ENCODE peak calls at places on chromosomes 13 and 19, in four cellular contexts. D is A549, A is K562, F is GM12878. I is an unnamed sample.

GRCh38 chr19:28691683-28692082 is 521.3 kb downstream of the UQCRFS1 start:
- DNase-seq in A (no peak), D (no peak), F (no peak), I (no peak)

GRCh38 chr19:33212024-33212772 is 13.5 kb downstream of the SLC7A10 start:
- DNase-seq in D (no peak), A (no peak), F (no peak), I (no peak)

GRCh38 chr19:45186509-45187334 is 8.1 kb downstream of the BLOC1S3 start:
- DNase-seq in D (no peak), F (no peak), A (peak), I (peak)

GRCh38 chr19:55369651-55370304 is 485 bp downstream of the IL11 start:
- DNase-seq in D (peak), F (no peak), A (peak), I (peak)

GRCh38 chr13:109764474-109765292 is 21.7 kb downstream of the IRS2 start:
- DNase-seq in F (no peak), D (no peak), A (no peak), I (peak)

GRCh38 chr13:47397739-47398138 is 500.9 kb upstream of the HTR2A start:
- DNase-seq in A (no peak), D (no peak), F (no peak), I (peak)

GRCh38 chr13:112894673-112895481 is 74.1 kb upstream of the MCF2L start:
- DNase-seq in A (no peak), F (no peak), D (no peak), I (no peak)

GRCh38 chr13:74687452-74688180 is 553.4 kb upstream of the KLF12 start:
- DNase-seq in A (no peak), F (no peak), D (no peak), I (no peak)

GRCh38 chr19:46107371-46107770 is 17.1 kb downstream of the IGFL3 start:
- DNase-seq in A (no peak), F (no peak), D (no peak), I (peak)

GRCh38 chr13:34935841-34936240 is 6.2 kb upstream of the NBEA start:
- DNase-seq in F (no peak), A (no peak), D (no peak), I (no peak)

GRCh38 chr13:38641164-38641948 is 45.5 kb upstream of the FREM2 start:
- DNase-seq in F (no peak), A (peak), D (no peak), I (no peak)

GRCh38 chr13:36919833-36920611 is at the start of gene SMAD9:
- DNase-seq in F (no peak), A (peak), D (peak), I (peak)

DNA sequence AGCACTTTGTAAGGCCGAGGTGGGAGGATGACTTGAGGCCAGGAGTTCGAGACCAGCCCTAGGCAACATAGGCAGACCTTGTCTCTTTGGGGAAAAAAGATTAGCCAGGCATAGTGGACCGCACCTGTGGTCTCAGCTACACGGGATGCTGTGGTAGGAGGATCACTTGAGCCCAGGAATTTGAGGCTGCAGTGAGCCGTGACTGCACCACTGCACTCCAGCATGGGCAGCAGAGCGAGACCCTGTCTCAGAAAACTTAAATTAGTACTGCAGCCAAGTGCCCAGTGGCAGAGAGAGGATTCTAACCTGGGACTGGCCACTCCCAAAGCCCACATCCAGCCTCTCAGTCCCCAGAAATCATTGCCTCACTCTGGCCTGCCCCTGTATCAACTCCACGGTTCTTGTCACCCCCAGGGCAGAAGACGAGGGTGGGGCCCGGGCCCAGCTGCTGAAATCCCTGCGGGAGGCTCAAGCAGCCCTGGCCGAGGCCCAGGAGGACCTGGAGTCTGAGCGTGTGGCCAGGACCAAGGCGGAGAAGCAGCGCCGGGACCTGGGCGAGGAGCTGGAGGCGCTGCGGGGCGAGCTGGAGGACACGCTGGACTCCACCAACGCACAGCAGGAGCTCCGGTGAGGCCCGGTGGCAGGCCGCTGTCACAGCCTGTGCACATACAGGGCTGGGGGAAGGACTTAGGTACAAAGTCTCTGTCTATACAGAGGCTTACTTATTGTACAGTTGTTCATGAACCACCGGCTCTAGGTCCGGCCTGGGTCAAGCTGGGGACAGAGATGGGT is 53.4 kb downstream of the KCNC3 start:
- DNase-seq in D (no peak), F (no peak), A (no peak), I (no peak)
- TF ChIP-seq ELK1 in D (no peak), F (no peak), A (no peak), I (no peak)

GRCh38 chr19:13839938-13840750 is 36.8 kb upstream of the NANOS3 start:
- DNase-seq in F (no peak), D (no peak), A (no peak), I (peak)
- TF ChIP-seq POLR2A in F (peak), D (peak), A (no peak), I (peak)

DNA sequence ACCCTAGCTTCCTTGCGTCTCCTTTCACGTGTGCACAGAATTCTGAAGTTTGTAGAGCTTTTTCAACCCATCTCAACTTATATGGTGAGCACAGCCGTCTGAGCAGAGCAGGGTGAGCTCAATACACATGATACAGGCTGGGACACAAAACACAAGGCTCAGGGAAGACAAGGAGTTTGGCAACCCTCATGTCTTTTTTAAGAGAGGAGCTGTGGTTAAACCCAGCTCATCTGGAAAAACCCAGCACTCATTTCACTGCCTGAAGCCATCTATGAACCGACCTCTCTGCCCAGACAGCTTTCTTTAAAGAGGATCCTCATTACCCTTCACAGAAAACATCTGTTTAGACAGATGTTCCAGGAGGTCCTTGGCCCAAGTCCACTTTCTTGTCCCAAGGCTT is 170.0 kb upstream of the TSHZ3 start:
- DNase-seq in D (no peak), F (no peak), A (no peak), I (no peak)
- TF ChIP-seq ELK1 in D (no peak), F (no peak), A (no peak), I (no peak)

GRCh38 chr19:34677386-34678084 is at the start of gene ZNF302:
- DNase-seq in F (peak), D (peak), A (peak), I (peak)
- TF ChIP-seq POLR2A in F (peak), D (peak), A (no peak), I (peak)

GRCh38 chr13:44263920-44264610 is 109.6 kb upstream of the SERP2 start:
- DNase-seq in D (no peak), F (no peak), A (no peak), I (peak)

GRCh38 chr13:44257806-44258205 is 115.8 kb upstream of the SERP2 start:
- DNase-seq in A (no peak), D (no peak), F (no peak), I (no peak)

DNA sequence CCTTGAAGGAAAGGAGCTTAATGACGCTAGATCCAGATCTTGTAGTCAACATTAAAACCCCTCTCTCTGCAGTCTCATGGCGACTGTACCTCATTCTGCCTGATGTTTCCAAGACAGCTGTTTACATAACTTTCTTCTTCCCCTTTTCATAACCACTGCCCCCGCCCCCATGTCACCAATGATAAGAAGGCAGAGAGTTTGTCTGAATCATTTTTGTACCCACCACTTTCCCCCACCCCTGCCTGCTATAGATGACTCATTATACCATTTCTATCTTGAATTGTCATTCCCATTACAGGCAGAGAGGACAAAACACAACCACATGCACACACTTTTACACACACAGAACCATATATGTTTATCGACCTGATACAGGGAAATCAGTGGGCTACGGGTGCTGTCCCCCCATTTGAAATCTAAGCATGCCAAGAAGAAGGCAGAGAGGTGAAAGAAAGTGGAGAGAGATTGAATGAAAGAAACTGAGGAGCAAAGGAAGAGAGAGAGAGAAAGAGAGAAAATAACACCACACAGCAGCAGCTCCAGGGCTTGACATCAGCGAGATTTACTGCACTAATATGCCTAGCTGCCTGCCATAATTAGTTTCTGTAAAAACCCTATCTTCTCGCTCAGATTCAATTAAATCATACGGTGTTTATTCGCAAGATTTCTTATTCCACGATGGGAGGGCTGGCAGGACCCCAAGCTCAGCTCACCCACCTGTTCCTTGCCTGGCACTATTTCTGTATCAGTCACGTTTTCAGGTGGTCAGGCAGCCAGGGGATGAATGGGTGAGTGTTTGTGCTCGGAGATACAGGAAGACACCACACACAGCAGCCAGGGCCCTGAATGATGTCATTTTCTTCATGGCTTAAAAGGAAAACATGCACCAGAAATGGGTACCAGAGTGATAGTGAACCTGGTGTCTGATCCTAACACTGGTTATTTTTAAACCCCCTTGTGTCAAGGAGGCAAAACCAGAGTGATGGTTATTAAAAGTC is 114.3 kb upstream of the SERP2 start:
- DNase-seq in F (peak), A (peak), D (no peak), I (peak)
- TF ChIP-seq ELK1 in F (no peak), A (no peak), D (no peak), I (no peak)

GRCh38 chr19:36115453-36116343 is at the start of gene TBCB:
- DNase-seq in A (peak), F (no peak), D (peak), I (peak)
- TF ChIP-seq POLR2A in A (peak), F (peak), D (peak), I (peak)

DNA sequence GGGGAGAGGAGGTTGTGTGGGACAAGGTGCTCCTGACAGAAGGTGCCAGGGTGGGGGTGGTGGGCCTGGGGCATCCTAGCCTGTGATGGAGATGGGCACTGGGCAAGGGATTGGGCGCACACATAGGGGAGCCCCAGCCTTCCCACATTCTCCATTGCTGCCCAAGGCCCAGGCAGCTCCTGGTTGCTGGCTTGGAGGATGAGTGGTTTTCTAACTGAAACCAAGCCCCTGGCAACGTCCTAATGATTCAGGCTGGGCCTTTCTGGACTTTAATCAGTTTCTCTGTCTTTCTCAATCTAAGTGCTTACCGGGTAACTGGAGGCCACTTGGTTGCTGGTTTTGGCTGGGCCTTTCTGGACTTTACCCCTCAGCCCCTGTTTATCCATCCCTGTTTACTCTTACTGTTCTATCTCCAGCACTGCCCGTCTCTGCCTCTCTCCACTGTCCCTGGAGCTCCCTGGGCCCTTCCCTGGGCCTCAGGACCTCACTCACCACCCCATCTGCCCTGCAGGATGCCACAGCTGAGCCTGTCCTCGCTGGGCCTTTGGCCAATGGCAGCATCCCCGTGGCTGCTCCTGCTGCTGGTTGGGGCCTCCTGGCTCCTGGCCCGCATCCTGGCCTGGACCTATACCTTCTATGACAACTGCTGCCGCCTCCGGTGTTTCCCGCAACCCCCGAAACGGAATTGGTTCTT is 354 bp downstream of the CYP4F3 start:
- DNase-seq in F (no peak), D (no peak), A (no peak), I (no peak)
- TF ChIP-seq ELK1 in F (no peak), D (no peak), A (no peak), I (no peak)

GRCh38 chr19:18203863-18204393 is at the start of gene RAB3A:
- DNase-seq in F (peak), D (peak), A (peak), I (peak)

GRCh38 chr19:18206018-18206417 is 2.2 kb upstream of the RAB3A start:
- DNase-seq in D (no peak), A (no peak), F (no peak), I (no peak)

GRCh38 chr19:18205180-18205915 is 1.5 kb upstream of the RAB3A start:
- DNase-seq in A (peak), D (no peak), F (no peak), I (peak)

GRCh38 chr19:18203408-18203862 is 407 bp downstream of the RAB3A start:
- DNase-seq in D (no peak), F (no peak), A (peak), I (no peak)

DNA sequence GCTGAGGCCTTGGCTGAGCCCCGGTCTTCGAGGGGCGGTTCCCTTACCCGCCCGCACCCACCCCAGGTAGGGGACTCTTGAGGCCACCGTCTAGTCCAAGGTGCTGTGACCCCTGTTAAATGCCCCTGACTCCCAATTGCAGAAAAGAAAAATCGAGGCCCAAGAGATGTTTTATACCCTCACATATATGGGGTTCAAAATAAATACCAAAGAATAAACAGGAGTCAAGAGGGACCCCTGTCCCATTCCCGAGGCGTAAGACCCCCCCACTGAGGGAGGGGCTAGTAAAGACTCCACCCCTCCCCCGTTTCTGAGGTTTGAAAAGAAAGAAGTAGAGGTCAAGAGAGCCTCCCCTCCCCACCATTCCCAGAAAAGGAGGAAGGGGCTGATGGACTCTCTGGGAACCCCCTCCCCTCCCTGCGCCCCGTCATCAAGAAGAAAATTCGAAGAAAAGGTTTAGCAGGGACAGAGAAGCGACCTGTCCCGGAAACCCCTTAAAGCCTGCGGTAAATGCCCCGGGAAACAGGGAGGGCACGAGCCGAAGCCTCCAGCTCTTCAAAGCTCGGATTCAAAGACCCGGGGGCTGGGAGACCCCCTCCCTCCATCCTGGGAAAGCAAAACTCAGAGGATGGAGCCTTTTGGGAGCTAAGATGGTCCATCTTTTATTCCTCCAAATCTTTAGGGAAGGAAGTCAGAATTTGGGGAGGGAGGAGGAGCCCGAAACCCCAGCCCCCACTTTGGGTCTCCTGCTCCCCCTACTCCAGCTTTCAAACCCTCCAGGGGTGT is 745 bp upstream of the RAB3A start:
- DNase-seq in D (no peak), F (no peak), A (no peak), I (no peak)
- TF ChIP-seq POLR2A in D (no peak), F (no peak), A (peak), I (peak)